ENCODE peak calls at places on chromosomes 16 and 17, in four cellular contexts. A, Q, N and T are unnamed samples. For H3K4me1 and H3K27me3, the result is how much of the 10 kb centered on the place peaks cover.

GRCh38 chr17:63550816-63551639 is 751 bp downstream of the DCAF7 start:
- DNase-seq in A (no peak), Q (peak), N (no peak), T (peak)

GRCh38 chr17:40607641-40608040 is 40.0 kb downstream of the SMARCE1 start:
- DNase-seq in A (no peak), Q (no peak), N (no peak), T (peak)

GRCh38 chr17:14205992-14206461 is 30.6 kb downstream of the CDRT15 start:
- DNase-seq in A (no peak), Q (peak), N (peak), T (peak)

GRCh38 chr16:3158014-3158497 is 23.2 kb downstream of the ZNF213 start:
- DNase-seq in A (peak), Q (peak), N (no peak), T (no peak)

GRCh38 chr16:31134091-31134571 is 1.4 kb downstream of the PRSS8 start:
- DNase-seq in A (no peak), Q (peak), N (no peak), T (no peak)

GRCh38 chr16:10878644-10879498 is 1.9 kb downstream of the CIITA start:
- DNase-seq in A (peak), Q (peak), N (peak), T (peak)

GRCh38 chr16:74732951-74733350 is 32.3 kb upstream of the MLKL start:
- DNase-seq in A (no peak), Q (no peak), N (no peak), T (no peak)

GRCh38 chr16:87316923-87317765 is at the start of gene C16orf95:
- DNase-seq in A (peak), Q (peak), N (peak), T (peak)

GRCh38 chr16:81641403-81642106 is 137.5 kb upstream of the PLCG2 start:
- DNase-seq in A (no peak), Q (no peak), N (no peak), T (no peak)

GRCh38 chr16:57755726-57756423 is 20.3 kb downstream of the KATNB1 start:
- DNase-seq in A (no peak), Q (no peak), N (no peak), T (no peak)

GRCh38 chr16:84562174-84562815 is 55.6 kb downstream of the COTL1 start:
- DNase-seq in A (no peak), Q (no peak), N (no peak), T (no peak)

GRCh38 chr16:15954814-15955151 is 5.4 kb downstream of the ABCC1 start:
- DNase-seq in A (no peak), Q (no peak), N (no peak), T (no peak)

GRCh38 chr16:70804729-70805169 is 3.8 kb upstream of the VAC14 start:
- DNase-seq in A (no peak), Q (no peak), N (no peak), T (no peak)

GRCh38 chr16:84048871-84049270 is 6.3 kb upstream of the SLC38A8 start:
- DNase-seq in A (no peak), Q (no peak), N (no peak), T (no peak)

GRCh38 chr17:77322284-77322533 is 181.4 kb downstream of the SEC14L1 start:
- DNase-seq in A (no peak), Q (no peak), N (no peak), T (no peak)

GRCh38 chr16:89918453-89919347 is at the start of gene MC1R:
- DNase-seq in A (peak), Q (no peak), N (no peak), T (peak)

GRCh38 chr16:5056347-5056746 is 9.4 kb downstream of the C16orf89 start:
- DNase-seq in A (no peak), Q (no peak), N (no peak), T (no peak)

GRCh38 chr16:66204761-66205160 is 161.7 kb upstream of the CDH5 start:
- DNase-seq in A (no peak), Q (no peak), N (no peak), T (no peak)

GRCh38 chr16:22348296-22348695 is 26.1 kb downstream of the CDR2 start:
- DNase-seq in A (no peak), Q (peak), N (no peak), T (no peak)

GRCh38 chr17:21034350-21035235 is 8.2 kb downstream of the USP22 start:
- DNase-seq in A (no peak), Q (no peak), N (no peak), T (peak)

GRCh38 chr16:85699628-85700027 is 10.9 kb upstream of the GINS2 start:
- DNase-seq in A (no peak), Q (no peak), N (peak), T (no peak)

GRCh38 chr16:90000733-90001427 is 18.4 kb downstream of the DBNDD1 start:
- DNase-seq in A (no peak), Q (no peak), N (no peak), T (no peak)

GRCh38 chr17:4945176-4945943 is 3.0 kb downstream of the PFN1 start:
- DNase-seq in A (peak), Q (peak), N (peak), T (peak)

GRCh38 chr16:1922357-1922756 is 4.1 kb upstream of the HS3ST6 start:
- DNase-seq in A (no peak), Q (no peak), N (no peak), T (no peak)

GRCh38 chr16:53445534-53445933 is 11.3 kb downstream of the RBL2 start:
- DNase-seq in A (no peak), Q (no peak), N (no peak), T (no peak)

GRCh38 chr16:49547448-49547847 is 173.8 kb downstream of the C16orf78 start:
- DNase-seq in A (no peak), Q (no peak), N (no peak), T (no peak)
- H3K4me1 ChIP-seq in A (under half), Q (under half), N (under half), T (under half)

DNA sequence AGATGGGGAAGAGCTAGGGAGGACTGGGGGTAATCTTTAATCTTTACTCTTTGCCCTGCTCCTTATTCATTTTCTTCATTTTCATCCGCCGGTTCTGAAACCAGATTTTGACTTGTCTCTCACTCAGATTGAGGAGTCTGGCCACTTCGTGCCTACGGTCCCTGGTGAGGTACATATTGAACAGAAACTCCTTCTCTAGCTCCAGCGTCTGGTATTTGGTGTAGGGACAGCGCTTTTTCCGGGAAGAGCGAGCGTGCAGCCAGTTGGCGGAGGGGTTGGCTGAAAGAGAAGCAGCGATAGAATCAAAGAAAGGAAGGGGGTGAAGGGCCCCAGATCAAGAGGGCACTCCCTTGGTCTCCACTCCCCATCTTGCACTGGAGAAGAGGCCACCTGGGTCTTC is 3.3 kb downstream of the HOXB9 start:
- DNase-seq in A (no peak), Q (no peak), N (no peak), T (no peak)
- H3K27me3 ChIP-seq in A (half or more), Q (half or more), N (half or more), T (under half)

GRCh38 chr17:82334622-82335394 is 1.2 kb upstream of the SECTM1 start:
- DNase-seq in A (no peak), Q (peak), N (no peak), T (no peak)
- H3K4me1 ChIP-seq in A (half or more), Q (half or more), N (half or more), T (under half)

GRCh38 chr17:44557653-44558285 is 485 bp downstream of the FZD2 start:
- DNase-seq in A (no peak), Q (peak), N (peak), T (no peak)
- H3K27me3 ChIP-seq in A (under half), Q (under half), N (under half), T (under half)

GRCh38 chr17:50270430-50271172 is 3.7 kb upstream of the TMEM92 start:
- DNase-seq in A (peak), Q (no peak), N (no peak), T (no peak)
- H3K4me1 ChIP-seq in A (half or more), Q (under half), N (under half), T (under half)

GRCh38 chr17:36640346-36640745 is 39.0 kb downstream of the MRM1 start:
- DNase-seq in A (no peak), Q (no peak), N (no peak), T (no peak)
- H3K27me3 ChIP-seq in A (half or more), Q (under half), N (half or more), T (under half)